ENCODE peak calls at places on chromosomes 4 and X, in eight cellular contexts. Y is heart left ventricle, K is thyroid gland, A is tibial nerve, X is esophagus squamous epithelium, Q is right lobe of liver, Z is A549, E is transverse colon. J is an unnamed sample.

GRCh38 chr4:123200417-123200945 is 196.1 kb upstream of the SPRY1 start:
- DNase-seq in Y (no peak), K (peak; percentile 3), A (no peak), X (no peak), Q (no peak), Z (no peak), E (no peak), J (no peak)

GRCh38 chrX:153882086-153882498 is 3.9 kb downstream of the L1CAM start:
- DNase-seq in Y (no peak), K (no peak), A (no peak), X (no peak), Q (no peak), Z (no peak), E (no peak), J (no peak)

GRCh38 chr4:8774071-8774470 is 97.6 kb downstream of the HMX1 start:
- DNase-seq in Y (no peak), K (no peak), A (no peak), X (no peak), Q (no peak), Z (no peak), E (no peak), J (no peak)

GRCh38 chr4:61086357-61086756 is 113.8 kb upstream of the ADGRL3 start:
- DNase-seq in Y (no peak), K (no peak), A (no peak), X (no peak), Q (no peak), Z (no peak), E (no peak), J (no peak)

GRCh38 chr4:55363618-55364420 is 17.8 kb downstream of the SRD5A3 start:
- DNase-seq in Y (no peak), K (peak; percentile 68), A (no peak), X (no peak), Q (no peak), Z (no peak), E (no peak), J (no peak)

GRCh38 chr4:99414401-99414800 is 20.7 kb downstream of the ADH7 start:
- DNase-seq in Y (no peak), K (no peak), A (no peak), X (no peak), Q (peak; percentile 66), Z (no peak), E (no peak), J (no peak)

GRCh38 chrX:141341341-141341740 is 99.0 kb upstream of the SPANXC start:
- DNase-seq in Y (no peak), K (no peak), A (no peak), X (no peak), Q (no peak), Z (peak; percentile 13), E (no peak), J (no peak)

GRCh38 chrX:135213200-135213844 is 38.5 kb upstream of the ETDA start:
- DNase-seq in Y (no peak), K (no peak), A (no peak), X (no peak), Q (no peak), Z (no peak), E (no peak), J (no peak)

GRCh38 chr4:181911420-181911819 is 331.8 kb upstream of the TENM3 start:
- DNase-seq in Y (no peak), K (no peak), A (no peak), X (no peak), Q (no peak), Z (no peak), E (no peak), J (no peak)

GRCh38 chr4:181504846-181505374 is 738.3 kb upstream of the TENM3 start:
- DNase-seq in Y (no peak), K (no peak), A (no peak), X (no peak), Q (no peak), Z (no peak), E (no peak), J (no peak)

GRCh38 chr4:186097386-186097785 is 7.1 kb upstream of the FAM149A start:
- DNase-seq in Y (no peak), K (no peak), A (no peak), X (no peak), Q (no peak), Z (no peak), E (no peak), J (no peak)

GRCh38 chrX:2351999-2352995 is 148.5 kb downstream of the DHRSX start:
- DNase-seq in Y (no peak), K (no peak), A (no peak), X (no peak), Q (no peak), Z (peak; percentile 68), E (no peak), J (peak; percentile 65)

GRCh38 chr4:73735231-73735630 is 5.1 kb upstream of the CXCL8 start:
- DNase-seq in Y (no peak), K (no peak), A (no peak), X (no peak), Q (no peak), Z (no peak), E (no peak), J (no peak)

DNA sequence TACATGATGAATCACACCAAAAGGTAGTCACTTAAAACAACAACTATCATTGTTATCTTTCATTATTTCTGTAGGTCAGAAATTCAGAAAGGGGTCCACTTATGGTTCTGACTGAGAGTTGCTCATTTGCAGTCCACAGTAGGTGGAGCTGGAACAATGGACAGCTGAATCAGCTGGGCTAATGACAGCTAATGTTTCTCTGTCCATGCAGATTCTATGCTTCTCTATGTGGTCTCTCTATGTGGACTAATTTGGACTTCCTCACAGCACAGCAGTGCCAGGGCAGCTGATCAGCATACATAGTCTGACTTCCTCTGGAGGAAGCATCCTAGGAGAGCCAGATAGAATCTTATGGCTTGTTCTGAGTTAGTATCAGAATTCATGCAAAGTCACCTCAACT is 131.7 kb upstream of the INTU start:
- DNase-seq in Y (no peak), K (no peak), A (no peak), X (no peak), Q (no peak), Z (no peak), E (no peak), J (no peak)
- H3K4me3 ChIP-seq in Y (no peak overlapping the region), K (no peak overlapping the region), A (no peak overlapping the region), X (no peak overlapping the region), Q (no peak overlapping the region), Z (no peak overlapping the region), E (no peak overlapping the region), J (no peak overlapping the region)

DNA sequence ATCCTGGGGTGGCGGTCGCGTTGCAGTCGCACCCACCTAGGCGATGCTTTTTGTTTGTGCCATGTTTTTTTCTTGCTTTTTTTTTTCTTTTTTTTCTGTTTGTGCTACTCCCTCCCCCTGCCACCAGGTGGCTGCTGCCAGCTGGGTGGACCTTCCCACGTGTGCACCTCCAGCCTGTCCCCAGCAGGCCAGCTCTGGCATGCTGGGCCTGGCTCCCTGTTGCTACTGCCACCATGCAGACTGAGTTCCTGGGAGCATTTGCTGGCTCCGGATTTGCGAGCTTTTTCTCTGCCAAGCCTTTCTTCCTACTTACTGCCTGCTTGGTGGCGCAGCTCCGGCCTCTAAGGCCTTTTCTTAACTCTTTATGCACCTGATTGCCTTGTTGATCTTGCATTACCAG is 161.2 kb upstream of the WDFY3 start:
- DNase-seq in Y (peak; percentile 38), K (peak; percentile 38), A (no peak), X (no peak), Q (no peak), Z (peak; percentile 35), E (no peak), J (no peak)
- TF ChIP-seq CTCF in Y (peak; percentile 18), K (no peak), A (peak; percentile 21), X (no peak), Q (no peak), Z (peak; percentile 23), E (no peak), J (no peak)

GRCh38 chrX:126376465-126376864 is 176.1 kb downstream of the DCAF12L1 start:
- DNase-seq in Y (no peak), K (no peak), A (no peak), X (no peak), Q (no peak), Z (no peak), E (no peak), J (no peak)
- TF ChIP-seq POLR2A in Y (no peak), K (no peak), A (no peak), X (no peak), Q (no peak), Z (no peak), E (no peak), J (no peak)

GRCh38 chr4:1728061-1728980 is 7.0 kb downstream of the TACC3 start:
- DNase-seq in Y (peak; percentile 24), K (peak; percentile 27), A (no peak), X (no peak), Q (peak; percentile 43), Z (no peak), E (no peak), J (no peak)
- H3K4me3 ChIP-seq in Y (peak overlapping the region; percentile 8), K (no peak overlapping the region), A (no peak overlapping the region), X (no peak overlapping the region), Q (no peak overlapping the region), Z (peak overlapping the region; percentile 9), E (no peak overlapping the region), J (no peak overlapping the region)

DNA sequence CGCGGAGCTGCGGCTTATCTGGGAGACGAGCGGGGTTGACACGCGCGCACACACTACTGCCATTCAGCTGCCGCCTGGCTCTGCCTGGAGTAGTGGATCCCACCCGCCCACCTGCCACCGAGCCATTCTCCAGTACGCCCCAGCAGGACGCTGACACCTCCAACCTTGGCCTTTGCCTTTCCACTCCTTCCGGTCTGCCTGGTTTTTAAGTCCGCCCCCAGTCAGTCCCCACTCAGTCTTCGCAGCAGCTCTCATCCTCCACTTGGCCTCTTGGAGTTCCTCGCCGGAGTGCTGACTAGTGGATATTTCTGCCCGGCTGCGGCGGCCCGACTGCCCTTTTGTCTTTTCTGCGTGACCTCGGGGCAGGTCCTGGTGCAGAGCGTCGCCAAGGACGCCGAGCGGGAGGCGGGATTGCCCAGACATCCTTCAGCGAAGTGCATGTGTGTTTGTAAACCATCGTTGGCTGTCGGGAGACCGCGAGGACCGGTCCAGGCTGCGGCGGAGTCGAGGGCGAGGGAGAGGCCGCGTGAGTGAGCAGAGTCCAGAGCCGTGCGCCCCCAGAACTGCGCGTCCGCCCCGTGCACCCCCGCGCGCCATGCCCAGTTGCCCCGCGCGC is 1.1 kb downstream of the SLIT2 start:
- DNase-seq in Y (peak; percentile 37), K (peak; percentile 36), A (peak; percentile 18), X (no peak), Q (peak; percentile 43), Z (no peak), E (peak; percentile 11), J (peak; percentile 21)
- TF ChIP-seq CTCF in Y (no peak), K (no peak), A (no peak), X (no peak), Q (no peak), Z (no peak), E (no peak), J (no peak)

DNA sequence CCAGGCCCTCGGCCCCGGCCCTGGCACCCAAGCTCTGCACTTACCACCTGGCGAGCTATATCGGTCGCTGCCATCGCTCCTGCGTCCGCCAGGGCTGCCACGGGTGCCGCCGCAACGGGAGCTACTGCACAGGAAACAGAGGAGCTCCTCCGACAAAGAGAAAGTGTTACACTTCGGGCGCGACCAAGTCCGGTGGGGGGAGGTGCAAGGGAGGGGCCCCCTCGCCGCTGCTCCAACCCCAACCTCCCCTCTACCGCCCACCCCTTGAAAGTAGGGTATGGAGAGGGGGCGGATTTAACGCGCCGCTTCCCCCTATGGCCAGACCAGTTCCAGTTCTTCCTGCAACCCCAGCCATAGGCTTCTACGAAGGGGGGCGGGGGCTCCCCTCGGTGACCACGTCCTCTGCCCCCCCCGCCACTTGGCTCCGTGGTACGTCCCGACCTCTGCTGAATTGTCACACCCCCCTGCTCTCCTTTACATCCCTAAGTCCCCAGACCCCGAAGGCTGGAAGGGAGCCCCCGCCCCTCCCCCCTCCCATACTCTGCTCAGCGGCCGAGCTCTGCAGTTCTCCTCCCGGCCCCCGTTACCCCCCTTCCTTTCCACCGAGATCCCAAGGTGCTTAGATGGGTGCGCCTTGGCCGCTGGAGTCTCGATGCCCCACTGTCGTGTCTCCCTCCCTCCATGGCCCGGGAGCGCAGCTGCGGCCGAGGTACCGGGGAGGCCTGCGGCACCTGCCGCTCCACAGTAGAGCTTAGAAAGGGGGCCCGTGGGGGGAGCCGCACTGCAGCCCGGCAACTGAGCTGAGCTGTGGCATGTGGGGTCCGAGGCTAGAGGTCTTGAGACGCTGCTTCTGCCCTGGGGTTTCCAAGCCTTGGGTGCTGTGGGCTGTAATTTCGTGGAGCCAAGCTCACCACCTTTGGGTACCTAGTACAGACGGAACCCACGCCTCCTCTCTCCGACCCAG is at the start of gene SEPTIN6:
- DNase-seq in Y (peak; percentile 74), K (peak; percentile 57), A (peak; percentile 42), X (peak; percentile 38), Q (peak; percentile 67), Z (peak; percentile 49), E (peak; percentile 82), J (peak; percentile 21)
- TF ChIP-seq POLR2A in Y (no peak), K (no peak), A (no peak), X (no peak), Q (peak; percentile 65), Z (peak; percentile 35), E (peak; percentile 78), J (no peak)